ENCODE peak calls at places on chromosomes 5 and 9, in six cellular contexts. One of them, this sample, is unnamed.

GRCh38 chr5:95773325-95774059 is 42.4 kb downstream of the RHOBTB3 start:
- DNase-seq in nephron progenitor cell: no peak
- DNase-seq in AG10803: peak; percentile 50
- DNase-seq in CD8-positive, alpha-beta T cell: no peak
- DNase-seq in neural crest cell: no peak
- DNase-seq in K562: no peak
- DNase-seq in this sample: no peak

GRCh38 chr5:102811962-102812361 is 56.9 kb downstream of the PAM start:
- DNase-seq in nephron progenitor cell: no peak
- DNase-seq in AG10803: peak; percentile 34
- DNase-seq in CD8-positive, alpha-beta T cell: no peak
- DNase-seq in neural crest cell: no peak
- DNase-seq in K562: no peak
- DNase-seq in this sample: no peak

GRCh38 chr5:111755942-111756353 is 1.0 kb downstream of the NREP start:
- DNase-seq in nephron progenitor cell: no peak
- DNase-seq in AG10803: peak; percentile 70
- DNase-seq in CD8-positive, alpha-beta T cell: no peak
- DNase-seq in neural crest cell: no peak
- DNase-seq in K562: no peak
- DNase-seq in this sample: no peak

GRCh38 chr9:129619787-129620668 is 873 bp downstream of the C9orf50 start:
- DNase-seq in nephron progenitor cell: peak; percentile 72
- DNase-seq in AG10803: peak; percentile 33
- DNase-seq in CD8-positive, alpha-beta T cell: no peak
- DNase-seq in neural crest cell: no peak
- DNase-seq in K562: peak; percentile 80
- DNase-seq in this sample: no peak

GRCh38 chr5:81230429-81230828 is 2.7 kb upstream of the CKMT2 start:
- DNase-seq in nephron progenitor cell: no peak
- DNase-seq in AG10803: no peak
- DNase-seq in CD8-positive, alpha-beta T cell: no peak
- DNase-seq in neural crest cell: no peak
- DNase-seq in K562: no peak
- DNase-seq in this sample: no peak

GRCh38 chr9:17191095-17191494 is 56.3 kb downstream of the CNTLN start:
- DNase-seq in nephron progenitor cell: no peak
- DNase-seq in AG10803: peak; percentile 21
- DNase-seq in CD8-positive, alpha-beta T cell: no peak
- DNase-seq in neural crest cell: no peak
- DNase-seq in K562: no peak
- DNase-seq in this sample: no peak

GRCh38 chr5:42770003-42770402 is 13.4 kb downstream of the CCDC152 start:
- DNase-seq in nephron progenitor cell: no peak
- DNase-seq in AG10803: no peak
- DNase-seq in CD8-positive, alpha-beta T cell: no peak
- DNase-seq in neural crest cell: no peak
- DNase-seq in K562: no peak
- DNase-seq in this sample: no peak

GRCh38 chr9:125413579-125413978 is 152.0 kb downstream of the GAPVD1 start:
- DNase-seq in nephron progenitor cell: no peak
- DNase-seq in AG10803: no peak
- DNase-seq in CD8-positive, alpha-beta T cell: no peak
- DNase-seq in neural crest cell: no peak
- DNase-seq in K562: no peak
- DNase-seq in this sample: no peak

GRCh38 chr5:114335391-114335790 is 26.5 kb upstream of the KCNN2 start:
- DNase-seq in nephron progenitor cell: no peak
- DNase-seq in AG10803: peak; percentile 9
- DNase-seq in CD8-positive, alpha-beta T cell: no peak
- DNase-seq in neural crest cell: no peak
- DNase-seq in K562: no peak
- DNase-seq in this sample: no peak

GRCh38 chr5:30103056-30104020 is 1090.1 kb upstream of the CDH6 start:
- DNase-seq in nephron progenitor cell: no peak
- DNase-seq in AG10803: no peak
- DNase-seq in CD8-positive, alpha-beta T cell: no peak
- DNase-seq in neural crest cell: no peak
- DNase-seq in K562: no peak
- DNase-seq in this sample: no peak

GRCh38 chr9:130921923-130922662 is 17.0 kb downstream of the FIBCD1 start:
- DNase-seq in nephron progenitor cell: no peak
- DNase-seq in AG10803: no peak
- DNase-seq in CD8-positive, alpha-beta T cell: no peak
- DNase-seq in neural crest cell: no peak
- DNase-seq in K562: peak; percentile 76
- DNase-seq in this sample: no peak

GRCh38 chr5:143168171-143168681 is 235.3 kb downstream of the NR3C1 start:
- DNase-seq in nephron progenitor cell: no peak
- DNase-seq in AG10803: peak; percentile 95
- DNase-seq in CD8-positive, alpha-beta T cell: no peak
- DNase-seq in neural crest cell: no peak
- DNase-seq in K562: no peak
- DNase-seq in this sample: no peak

GRCh38 chr9:121299125-121299466 is 31.1 kb downstream of the GSN start:
- DNase-seq in nephron progenitor cell: no peak
- DNase-seq in AG10803: no peak
- DNase-seq in CD8-positive, alpha-beta T cell: no peak
- DNase-seq in neural crest cell: no peak
- DNase-seq in K562: no peak
- DNase-seq in this sample: no peak

GRCh38 chr9:130834371-130835311 is at the start of gene ABL1:
- DNase-seq in nephron progenitor cell: peak; percentile 73
- DNase-seq in AG10803: peak; percentile 83
- DNase-seq in CD8-positive, alpha-beta T cell: peak; percentile 71
- DNase-seq in neural crest cell: peak; percentile 56
- DNase-seq in K562: peak; percentile 93
- DNase-seq in this sample: peak; percentile 51

GRCh38 chr5:150350524-150351344 is 6.8 kb upstream of the TCOF1 start:
- DNase-seq in nephron progenitor cell: peak; percentile 80
- DNase-seq in AG10803: peak; percentile 71
- DNase-seq in CD8-positive, alpha-beta T cell: peak; percentile 29
- DNase-seq in neural crest cell: peak; percentile 72
- DNase-seq in K562: peak; percentile 80
- DNase-seq in this sample: peak; percentile 76

GRCh38 chr9:2570615-2571479 is 50.7 kb upstream of the VLDLR start:
- DNase-seq in nephron progenitor cell: no peak
- DNase-seq in AG10803: peak; percentile 48
- DNase-seq in CD8-positive, alpha-beta T cell: peak; percentile 8
- DNase-seq in neural crest cell: no peak
- DNase-seq in K562: peak; percentile 17
- DNase-seq in this sample: no peak

GRCh38 chr5:81679885-81680284 is 71.0 kb downstream of the SSBP2 start:
- DNase-seq in nephron progenitor cell: no peak
- DNase-seq in AG10803: no peak
- DNase-seq in CD8-positive, alpha-beta T cell: no peak
- DNase-seq in neural crest cell: no peak
- DNase-seq in K562: no peak
- DNase-seq in this sample: no peak

GRCh38 chr9:87543251-87543650 is 45.6 kb downstream of the DAPK1 start:
- DNase-seq in nephron progenitor cell: no peak
- DNase-seq in AG10803: no peak
- DNase-seq in CD8-positive, alpha-beta T cell: no peak
- DNase-seq in neural crest cell: no peak
- DNase-seq in K562: no peak
- DNase-seq in this sample: no peak

GRCh38 chr5:149581192-149581861 is at the start of gene ARHGEF37:
- DNase-seq in nephron progenitor cell: peak; percentile 51
- DNase-seq in AG10803: peak; percentile 50
- DNase-seq in CD8-positive, alpha-beta T cell: peak; percentile 51
- DNase-seq in neural crest cell: peak; percentile 13
- DNase-seq in K562: no peak
- DNase-seq in this sample: no peak

GRCh38 chr9:71977003-71977402 is 65.6 kb downstream of the C9orf85 start:
- DNase-seq in nephron progenitor cell: no peak
- DNase-seq in AG10803: no peak
- DNase-seq in CD8-positive, alpha-beta T cell: no peak
- DNase-seq in neural crest cell: no peak
- DNase-seq in K562: no peak
- DNase-seq in this sample: no peak

GRCh38 chr9:81648891-81649290 is 40.5 kb downstream of the TLE1 start:
- DNase-seq in nephron progenitor cell: no peak
- DNase-seq in AG10803: no peak
- DNase-seq in CD8-positive, alpha-beta T cell: no peak
- DNase-seq in neural crest cell: no peak
- DNase-seq in K562: no peak
- DNase-seq in this sample: no peak

GRCh38 chr9:82789155-82789824 is 273.7 kb downstream of the RASEF start:
- DNase-seq in nephron progenitor cell: no peak
- DNase-seq in AG10803: no peak
- DNase-seq in CD8-positive, alpha-beta T cell: no peak
- DNase-seq in neural crest cell: no peak
- DNase-seq in K562: no peak
- DNase-seq in this sample: no peak

GRCh38 chr5:127844631-127845030 is 141.4 kb downstream of the CCDC192 start:
- DNase-seq in nephron progenitor cell: no peak
- DNase-seq in AG10803: no peak
- DNase-seq in CD8-positive, alpha-beta T cell: no peak
- DNase-seq in neural crest cell: no peak
- DNase-seq in K562: no peak
- DNase-seq in this sample: no peak

GRCh38 chr9:127942152-127943010 is 4.7 kb upstream of the DPM2 start:
- DNase-seq in nephron progenitor cell: peak; percentile 73
- DNase-seq in AG10803: peak; percentile 68
- DNase-seq in CD8-positive, alpha-beta T cell: peak; percentile 60
- DNase-seq in neural crest cell: peak; percentile 65
- DNase-seq in K562: peak; percentile 67
- DNase-seq in this sample: peak; percentile 86

GRCh38 chr5:133821311-133821741 is 147.1 kb downstream of the C5orf15 start:
- DNase-seq in nephron progenitor cell: no peak
- DNase-seq in AG10803: no peak
- DNase-seq in CD8-positive, alpha-beta T cell: no peak
- DNase-seq in neural crest cell: no peak
- DNase-seq in K562: no peak
- DNase-seq in this sample: no peak

GRCh38 chr9:22105005-22105722 is 96.1 kb upstream of the CDKN2B start:
- DNase-seq in nephron progenitor cell: no peak
- DNase-seq in AG10803: no peak
- DNase-seq in CD8-positive, alpha-beta T cell: no peak
- DNase-seq in neural crest cell: no peak
- DNase-seq in K562: no peak
- DNase-seq in this sample: no peak

GRCh38 chr9:19988281-19988680 is 199.4 kb upstream of the SLC24A2 start:
- DNase-seq in nephron progenitor cell: no peak
- DNase-seq in AG10803: no peak
- DNase-seq in CD8-positive, alpha-beta T cell: no peak
- DNase-seq in neural crest cell: peak; percentile 22
- DNase-seq in K562: no peak
- DNase-seq in this sample: no peak

GRCh38 chr9:27353405-27354229 is 56.7 kb upstream of the EQTN start:
- DNase-seq in nephron progenitor cell: no peak
- DNase-seq in AG10803: peak; percentile 55
- DNase-seq in CD8-positive, alpha-beta T cell: no peak
- DNase-seq in neural crest cell: no peak
- DNase-seq in K562: no peak
- DNase-seq in this sample: no peak
- TF ChIP-seq CTCF in nephron progenitor cell: no peak
- TF ChIP-seq CTCF in AG10803: no peak
- TF ChIP-seq CTCF in CD8-positive, alpha-beta T cell: no peak
- TF ChIP-seq CTCF in neural crest cell: no peak
- TF ChIP-seq CTCF in K562: no peak
- TF ChIP-seq CTCF in this sample: no peak

GRCh38 chr5:142145106-142145900 is 36.7 kb downstream of the NDFIP1 start:
- DNase-seq in nephron progenitor cell: peak; percentile 56
- DNase-seq in AG10803: peak; percentile 68
- DNase-seq in CD8-positive, alpha-beta T cell: peak; percentile 60
- DNase-seq in neural crest cell: peak; percentile 65
- DNase-seq in K562: peak; percentile 60
- DNase-seq in this sample: no peak
- TF ChIP-seq CTCF in nephron progenitor cell: peak; percentile 66
- TF ChIP-seq CTCF in AG10803: peak; percentile 84
- TF ChIP-seq CTCF in CD8-positive, alpha-beta T cell: peak; percentile 63
- TF ChIP-seq CTCF in neural crest cell: peak; percentile 78
- TF ChIP-seq CTCF in K562: peak; percentile 71
- TF ChIP-seq CTCF in this sample: peak; percentile 70

DNA sequence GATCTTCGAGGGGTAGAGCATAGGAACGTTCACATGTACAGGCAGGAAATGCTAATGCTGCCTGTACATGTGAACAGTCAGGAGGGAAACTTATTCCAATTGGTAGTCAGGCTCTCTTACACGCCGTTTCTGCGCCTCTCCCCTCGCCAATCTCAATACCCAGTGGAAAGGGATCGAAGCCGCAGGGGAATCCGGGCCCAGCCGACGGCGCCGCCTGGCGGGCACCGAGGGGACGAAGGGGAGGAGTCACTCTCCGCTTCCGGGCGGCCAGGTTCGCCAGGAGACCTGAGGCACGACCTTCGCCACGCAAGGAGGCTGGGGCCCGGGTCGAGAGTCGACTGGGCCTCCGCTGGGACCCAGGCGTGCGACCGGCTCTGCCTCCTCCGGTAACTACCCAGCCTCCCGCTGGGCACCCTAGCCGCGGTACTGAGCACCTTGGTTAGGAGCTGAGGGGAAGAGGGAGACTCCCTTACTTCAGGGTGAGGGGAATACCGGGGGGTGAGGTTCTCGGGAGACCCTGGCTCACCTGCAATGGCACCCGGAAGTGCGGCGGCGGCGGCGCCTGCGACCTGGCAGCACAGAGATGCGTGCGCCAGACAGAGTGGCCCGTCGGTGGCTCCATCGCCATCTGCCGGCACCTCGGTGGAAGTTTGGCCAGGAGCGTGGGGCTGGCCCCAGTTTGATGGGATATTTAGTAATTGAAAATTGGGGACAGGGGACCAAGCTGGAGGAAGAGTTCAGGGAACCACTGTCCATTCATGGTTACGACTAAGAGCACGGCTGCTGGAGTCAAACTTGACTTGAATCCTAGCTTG is at the start of gene PIGO:
- DNase-seq in nephron progenitor cell: peak; percentile 89
- DNase-seq in AG10803: peak; percentile 78
- DNase-seq in CD8-positive, alpha-beta T cell: peak; percentile 89
- DNase-seq in neural crest cell: peak; percentile 82
- DNase-seq in K562: peak; percentile 81
- DNase-seq in this sample: peak; percentile 81
- TF ChIP-seq CTCF in nephron progenitor cell: peak; percentile 79
- TF ChIP-seq CTCF in AG10803: peak; percentile 78
- TF ChIP-seq CTCF in CD8-positive, alpha-beta T cell: peak; percentile 75
- TF ChIP-seq CTCF in neural crest cell: peak; percentile 80
- TF ChIP-seq CTCF in K562: peak; percentile 85
- TF ChIP-seq CTCF in this sample: peak; percentile 73

DNA sequence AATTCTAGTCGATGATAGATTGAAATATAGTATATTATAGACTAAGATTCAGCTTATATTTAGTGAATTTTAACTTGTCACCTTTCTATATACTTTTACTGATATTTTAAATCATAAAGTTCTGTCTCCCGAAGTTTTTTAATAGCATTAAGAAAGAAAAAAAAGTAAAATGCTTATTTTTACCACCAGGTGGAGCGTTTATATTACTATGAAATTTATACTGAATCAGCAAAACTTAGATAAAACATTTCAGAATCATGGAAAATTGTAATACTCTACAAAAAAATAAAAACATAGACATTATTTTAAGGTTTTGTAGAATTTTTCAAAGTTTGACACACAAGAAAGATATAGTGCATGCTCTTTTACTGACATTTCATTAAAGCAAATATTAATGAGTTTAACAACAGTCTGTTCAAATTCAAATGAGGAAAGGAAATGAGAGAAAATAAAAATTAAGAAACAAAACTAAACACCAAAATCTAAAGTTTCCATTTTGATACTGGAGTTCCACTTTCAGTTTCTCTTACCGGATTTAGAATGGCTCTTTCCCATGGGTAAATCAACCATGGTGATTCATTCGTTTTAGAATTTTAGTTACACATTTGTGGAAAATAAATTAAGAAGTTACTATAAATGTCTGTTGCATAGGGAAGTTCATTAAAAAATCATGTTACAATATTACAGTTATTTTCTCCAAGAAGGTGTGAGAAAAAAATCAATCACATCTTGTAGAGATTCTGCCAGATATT is 1035.3 kb downstream of the CDH12 start:
- DNase-seq in nephron progenitor cell: no peak
- DNase-seq in AG10803: no peak
- DNase-seq in CD8-positive, alpha-beta T cell: no peak
- DNase-seq in neural crest cell: no peak
- DNase-seq in K562: no peak
- DNase-seq in this sample: no peak
- TF ChIP-seq CTCF in nephron progenitor cell: peak; percentile 41
- TF ChIP-seq CTCF in AG10803: peak; percentile 33
- TF ChIP-seq CTCF in CD8-positive, alpha-beta T cell: no peak
- TF ChIP-seq CTCF in neural crest cell: peak; percentile 68
- TF ChIP-seq CTCF in K562: no peak
- TF ChIP-seq CTCF in this sample: peak; percentile 33

This sample was measured in D721Med.